ENCODE peak calls at places on chromosome 20, in four cellular contexts. One of them, this sample, is unnamed.

GRCh38 chr20:40869416-40870147 is 159.0 kb upstream of the TOP1 start:
- DNase-seq in AG04450: no peak
- DNase-seq in cardiac fibroblast: no peak
- DNase-seq in heart left ventricle: no peak
- DNase-seq in this sample: no peak

GRCh38 chr20:58294497-58295455 is 14.7 kb upstream of the RAB22A start:
- DNase-seq in AG04450: no peak
- DNase-seq in cardiac fibroblast: no peak
- DNase-seq in heart left ventricle: no peak
- DNase-seq in this sample: no peak

GRCh38 chr20:44217342-44218092 is 6.9 kb upstream of the OSER1 start:
- DNase-seq in AG04450: peak
- DNase-seq in cardiac fibroblast: peak
- DNase-seq in heart left ventricle: peak
- DNase-seq in this sample: peak

GRCh38 chr20:53989977-53990376 is 80.4 kb downstream of the BCAS1 start:
- DNase-seq in AG04450: no peak
- DNase-seq in cardiac fibroblast: no peak
- DNase-seq in heart left ventricle: no peak
- DNase-seq in this sample: no peak

GRCh38 chr20:20317195-20318113 is 50.5 kb upstream of the INSM1 start:
- DNase-seq in AG04450: no peak
- DNase-seq in cardiac fibroblast: no peak
- DNase-seq in heart left ventricle: no peak
- DNase-seq in this sample: no peak

GRCh38 chr20:21229163-21229562 is 74.0 kb upstream of the XRN2 start:
- DNase-seq in AG04450: no peak
- DNase-seq in cardiac fibroblast: no peak
- DNase-seq in heart left ventricle: no peak
- DNase-seq in this sample: no peak

GRCh38 chr20:4920131-4920530 is 81.2 kb downstream of the SLC23A2 start:
- DNase-seq in AG04450: no peak
- DNase-seq in cardiac fibroblast: no peak
- DNase-seq in heart left ventricle: no peak
- DNase-seq in this sample: no peak

GRCh38 chr20:1685304-1686052 is 27.9 kb upstream of the SIRPG start:
- DNase-seq in AG04450: no peak
- DNase-seq in cardiac fibroblast: no peak
- DNase-seq in heart left ventricle: no peak
- DNase-seq in this sample: no peak

GRCh38 chr20:46399401-46399800 is 7.0 kb downstream of the ELMO2 start:
- DNase-seq in AG04450: no peak
- DNase-seq in cardiac fibroblast: no peak
- DNase-seq in heart left ventricle: no peak
- DNase-seq in this sample: no peak

GRCh38 chr20:46398963-46399362 is 7.5 kb downstream of the ELMO2 start:
- DNase-seq in AG04450: no peak
- DNase-seq in cardiac fibroblast: no peak
- DNase-seq in heart left ventricle: no peak
- DNase-seq in this sample: no peak

GRCh38 chr20:46394872-46395470 is 11.4 kb downstream of the ELMO2 start:
- DNase-seq in AG04450: no peak
- DNase-seq in cardiac fibroblast: no peak
- DNase-seq in heart left ventricle: no peak
- DNase-seq in this sample: no peak

GRCh38 chr20:46393967-46394366 is 12.4 kb downstream of the ELMO2 start:
- DNase-seq in AG04450: no peak
- DNase-seq in cardiac fibroblast: no peak
- DNase-seq in heart left ventricle: no peak
- DNase-seq in this sample: no peak

GRCh38 chr20:46396052-46396451 is 10.4 kb downstream of the ELMO2 start:
- DNase-seq in AG04450: no peak
- DNase-seq in cardiac fibroblast: no peak
- DNase-seq in heart left ventricle: no peak
- DNase-seq in this sample: no peak
- H3K4me3 ChIP-seq in AG04450: no peak
- H3K4me3 ChIP-seq in cardiac fibroblast: no peak
- H3K4me3 ChIP-seq in heart left ventricle: no peak
- H3K4me3 ChIP-seq in this sample: no peak

DNA sequence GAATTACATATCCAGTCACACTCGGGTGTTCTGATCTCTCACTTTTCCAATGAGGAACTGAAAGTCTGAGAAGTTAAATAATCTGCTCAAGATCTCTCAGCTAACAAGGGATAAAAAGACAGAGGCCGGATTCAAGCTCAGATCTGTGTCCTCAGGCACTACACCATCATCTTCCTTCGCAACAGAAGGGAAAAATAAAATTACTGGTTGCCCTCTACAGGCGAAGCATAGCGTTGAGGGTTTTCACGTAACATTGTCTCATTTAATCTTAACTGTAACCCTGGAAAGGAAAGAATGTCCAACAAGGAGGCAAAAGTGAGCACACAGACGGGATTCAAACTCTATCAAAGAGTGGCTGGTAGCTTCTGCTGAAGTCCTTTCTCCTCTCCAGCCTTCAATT is 67.8 kb upstream of the ANKEF1 start:
- DNase-seq in AG04450: no peak
- DNase-seq in cardiac fibroblast: no peak
- DNase-seq in heart left ventricle: no peak
- DNase-seq in this sample: no peak
- TF ChIP-seq CTCF in AG04450: peak
- TF ChIP-seq CTCF in cardiac fibroblast: peak
- TF ChIP-seq CTCF in heart left ventricle: peak
- TF ChIP-seq CTCF in this sample: peak

GRCh38 chr20:32205502-32206382 is 1.8 kb downstream of the PLAGL2 start:
- DNase-seq in AG04450: no peak
- DNase-seq in cardiac fibroblast: no peak
- DNase-seq in heart left ventricle: no peak
- DNase-seq in this sample: peak
- H3K4me3 ChIP-seq in AG04450: peak
- H3K4me3 ChIP-seq in cardiac fibroblast: no peak
- H3K4me3 ChIP-seq in heart left ventricle: peak
- H3K4me3 ChIP-seq in this sample: peak

DNA sequence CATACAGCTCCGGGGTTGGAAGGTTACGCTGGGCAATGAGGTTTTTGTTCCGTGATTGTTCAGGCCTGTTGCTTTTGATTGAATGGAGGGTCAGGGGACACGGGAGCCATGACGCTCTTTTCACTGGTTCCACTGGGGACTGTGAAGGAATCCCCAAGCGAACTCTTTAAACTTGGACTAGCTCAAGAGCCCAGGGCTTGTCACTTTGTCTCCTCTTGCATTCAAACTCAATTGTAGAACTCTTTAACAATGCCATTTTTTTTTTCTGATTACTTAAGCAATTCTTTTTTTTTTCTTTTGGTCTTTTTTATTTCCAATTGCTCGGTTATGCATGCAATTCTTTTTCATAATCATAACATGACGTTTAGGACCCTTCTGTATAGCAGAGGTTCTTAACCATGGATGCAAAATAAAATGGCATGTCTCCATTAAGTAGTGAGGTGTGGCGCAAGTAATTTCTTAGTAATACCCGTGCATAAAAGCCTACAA is 402 bp upstream of the BFSP1 start:
- DNase-seq in AG04450: no peak
- DNase-seq in cardiac fibroblast: no peak
- DNase-seq in heart left ventricle: no peak
- DNase-seq in this sample: no peak
- TF ChIP-seq CTCF in AG04450: no peak
- TF ChIP-seq CTCF in cardiac fibroblast: no peak
- TF ChIP-seq CTCF in heart left ventricle: no peak
- TF ChIP-seq CTCF in this sample: no peak

GRCh38 chr20:34111712-34112599 is at the start of gene EIF2S2:
- DNase-seq in AG04450: peak
- DNase-seq in cardiac fibroblast: peak
- DNase-seq in heart left ventricle: peak
- DNase-seq in this sample: peak

GRCh38 chr20:34110025-34111013 is 1.7 kb downstream of the EIF2S2 start:
- DNase-seq in AG04450: no peak
- DNase-seq in cardiac fibroblast: peak
- DNase-seq in heart left ventricle: no peak
- DNase-seq in this sample: peak

GRCh38 chr20:34111057-34111711 is 859 bp downstream of the EIF2S2 start:
- DNase-seq in AG04450: no peak
- DNase-seq in cardiac fibroblast: peak
- DNase-seq in heart left ventricle: no peak
- DNase-seq in this sample: peak

GRCh38 chr20:34114809-34115208 is 2.8 kb upstream of the EIF2S2 start:
- DNase-seq in AG04450: no peak
- DNase-seq in cardiac fibroblast: no peak
- DNase-seq in heart left ventricle: no peak
- DNase-seq in this sample: no peak

GRCh38 chr20:34112600-34113061 is 588 bp upstream of the EIF2S2 start:
- DNase-seq in AG04450: no peak
- DNase-seq in cardiac fibroblast: peak
- DNase-seq in heart left ventricle: peak
- DNase-seq in this sample: peak
- H3K4me3 ChIP-seq in AG04450: peak
- H3K4me3 ChIP-seq in cardiac fibroblast: peak
- H3K4me3 ChIP-seq in heart left ventricle: peak
- H3K4me3 ChIP-seq in this sample: peak

GRCh38 chr20:51565741-51566140 is 23.2 kb upstream of the NFATC2 start:
- DNase-seq in AG04450: no peak
- DNase-seq in cardiac fibroblast: no peak
- DNase-seq in heart left ventricle: no peak
- DNase-seq in this sample: no peak
- TF ChIP-seq CTCF in AG04450: no peak
- TF ChIP-seq CTCF in cardiac fibroblast: no peak
- TF ChIP-seq CTCF in heart left ventricle: no peak
- TF ChIP-seq CTCF in this sample: no peak

GRCh38 chr20:33686984-33687366 is 790 bp upstream of the E2F1 start:
- DNase-seq in AG04450: no peak
- DNase-seq in cardiac fibroblast: no peak
- DNase-seq in heart left ventricle: no peak
- DNase-seq in this sample: no peak
- H3K4me3 ChIP-seq in AG04450: no peak
- H3K4me3 ChIP-seq in cardiac fibroblast: peak
- H3K4me3 ChIP-seq in heart left ventricle: peak
- H3K4me3 ChIP-seq in this sample: peak

This sample was measured in fibroblast of villous mesenchyme.